ENCODE peak calls at places on chromosomes 5 and 9, in eight cellular contexts. Q is Karpas-422; V is CD8-positive, alpha-beta memory T cell; I is psoas muscle; D is stomach; N is aorta; E is esophagus squamous epithelium; G is neural progenitor cell. W is an unnamed sample.

GRCh38 chr9:77177894-77178794 is 810 bp downstream of the VPS13A start:
- DNase-seq in I (peak), Q (peak), V (peak), N (peak), D (peak), E (no peak), G (peak), W (no peak)

GRCh38 chr5:1522601-1523479 is 920 bp downstream of the LPCAT1 start:
- DNase-seq in G (peak), Q (peak), V (no peak), N (peak), D (peak), I (peak), E (no peak), W (no peak)

GRCh38 chr5:124755565-124755964 is 9.1 kb upstream of the ZNF608 start:
- DNase-seq in D (no peak), N (no peak), G (no peak), I (no peak), Q (peak), V (no peak), E (no peak), W (no peak)

GRCh38 chr5:10222326-10222725 is 27.4 kb downstream of the ATPSCKMT start:
- DNase-seq in D (no peak), N (no peak), V (no peak), Q (no peak), I (no peak), E (no peak), G (no peak), W (no peak)

GRCh38 chr5:60842859-60843692 is 993 bp downstream of the ELOVL7 start:
- DNase-seq in Q (no peak), N (no peak), D (no peak), I (peak), V (no peak), E (no peak), G (peak), W (no peak)

GRCh38 chr9:36765468-36766341 is 193.0 kb downstream of the MELK start:
- DNase-seq in I (peak), Q (peak), D (peak), N (peak), E (peak), G (peak), V (peak), W (peak)

GRCh38 chr9:6944093-6944551 is 186.3 kb downstream of the KDM4C start:
- DNase-seq in V (no peak), Q (peak), E (no peak), D (no peak), I (no peak), N (no peak), G (no peak), W (no peak)

GRCh38 chr5:56594821-56595220 is 220.5 kb upstream of the MAP3K1 start:
- DNase-seq in Q (no peak), I (no peak), E (no peak), G (no peak), V (no peak), N (no peak), D (no peak), W (no peak)

GRCh38 chr9:84851935-84852585 is 182.5 kb downstream of the NTRK2 start:
- DNase-seq in Q (no peak), D (peak), N (peak), G (peak), V (no peak), E (no peak), I (peak), W (peak)

GRCh38 chr5:77638763-77639451 is 394 bp upstream of the OTP start:
- DNase-seq in N (no peak), Q (no peak), D (no peak), E (no peak), G (peak), V (no peak), I (no peak), W (no peak)

GRCh38 chr5:142863856-142864255 is 93.7 kb downstream of the ARHGAP26 start:
- DNase-seq in V (no peak), G (no peak), D (no peak), Q (no peak), N (no peak), I (no peak), E (no peak), W (no peak)

GRCh38 chr5:1793966-1794895 is 5.4 kb downstream of the MRPL36 start:
- DNase-seq in E (no peak), Q (no peak), I (no peak), G (no peak), V (no peak), D (no peak), N (peak), W (no peak)

GRCh38 chr5:17277907-17278306 is 60.5 kb downstream of the BASP1 start:
- DNase-seq in N (no peak), G (no peak), E (no peak), D (no peak), V (no peak), Q (peak), I (no peak), W (no peak)

GRCh38 chr9:69834056-69834455 is 13.4 kb downstream of the CFAP95 start:
- DNase-seq in E (no peak), N (no peak), I (no peak), G (no peak), D (no peak), Q (no peak), V (no peak), W (no peak)

GRCh38 chr5:88833371-88834107 is 49.4 kb downstream of the MEF2C start:
- DNase-seq in E (no peak), Q (peak), N (no peak), V (no peak), G (no peak), D (no peak), I (no peak), W (no peak)
- H3K27ac ChIP-seq in E (no peak), Q (peak), N (peak), V (no peak), G (no peak), D (peak), I (peak), W (no peak)

GRCh38 chr9:35529156-35529823 is 39.4 kb downstream of the RUSC2 start:
- DNase-seq in N (no peak), E (no peak), D (no peak), V (no peak), G (no peak), Q (no peak), I (no peak), W (no peak)
- H3K27ac ChIP-seq in N (no peak), E (no peak), D (no peak), V (no peak), G (no peak), Q (no peak), I (peak), W (no peak)

GRCh38 chr5:127976991-127977717 is 106.4 kb upstream of the SLC12A2 start:
- DNase-seq in V (no peak), G (no peak), N (no peak), I (no peak), D (no peak), Q (peak), E (no peak), W (no peak)
- H3K27ac ChIP-seq in V (no peak), G (no peak), N (no peak), I (no peak), D (peak), Q (peak), E (no peak), W (no peak)

GRCh38 chr5:73317523-73317922 is 131.1 kb downstream of the FOXD1 start:
- DNase-seq in N (no peak), E (no peak), V (no peak), I (no peak), Q (no peak), D (no peak), G (no peak), W (no peak)
- H3K27ac ChIP-seq in N (no peak), E (no peak), V (no peak), I (no peak), Q (no peak), D (no peak), G (no peak), W (no peak)

GRCh38 chr5:115414406-115415142 is 118.1 kb upstream of the CCDC112 start:
- DNase-seq in G (no peak), D (no peak), I (peak), E (no peak), V (no peak), N (no peak), Q (no peak), W (no peak)

GRCh38 chr5:115418788-115419187 is 122.3 kb upstream of the CCDC112 start:
- DNase-seq in Q (no peak), D (no peak), E (no peak), N (no peak), I (no peak), G (no peak), V (no peak), W (no peak)

GRCh38 chr5:115419794-115420585 is 123.5 kb upstream of the CCDC112 start:
- DNase-seq in I (no peak), Q (no peak), E (no peak), V (no peak), G (no peak), D (no peak), N (no peak), W (peak)

GRCh38 chr5:115417076-115417475 is 120.6 kb upstream of the CCDC112 start:
- DNase-seq in I (no peak), E (no peak), V (no peak), Q (no peak), N (no peak), G (no peak), D (no peak), W (no peak)

DNA sequence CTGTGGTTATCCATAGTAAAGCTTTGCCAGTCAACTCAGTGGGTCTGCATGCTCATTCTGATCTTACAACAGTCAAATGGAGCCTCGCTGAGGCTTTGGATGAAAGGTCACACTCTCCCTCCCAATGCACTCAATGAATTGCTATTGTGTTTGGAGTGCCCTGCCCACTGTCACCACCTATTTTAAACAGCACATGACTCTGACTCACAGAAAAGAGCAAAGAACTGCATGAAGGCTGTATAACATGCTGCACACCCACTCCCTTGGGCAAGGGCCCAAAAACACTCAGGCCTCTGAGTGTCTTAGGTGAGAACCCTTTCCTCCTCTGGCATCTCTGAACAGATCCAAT is 118.7 kb upstream of the CCDC112 start:
- DNase-seq in E (no peak), G (peak), N (no peak), D (peak), V (no peak), Q (no peak), I (no peak), W (no peak)
- H3K27ac ChIP-seq in E (no peak), G (no peak), N (no peak), D (peak), V (no peak), Q (no peak), I (peak), W (no peak)